ENCODE peak calls at places on chromosomes 6 and 20, in six cellular contexts. H is HepG2, Q is A549, P is stomach, A is ovary, X is transverse colon. T is an unnamed sample.

GRCh38 chr6:144528605-144529425 is 243.7 kb downstream of the UTRN start:
- DNase-seq in H (no peak), Q (no peak), P (no peak), A (no peak), X (no peak), T (no peak)

GRCh38 chr6:18823782-18824386 is 436.7 kb downstream of the RNF144B start:
- DNase-seq in H (peak; percentile 33), Q (peak; percentile 72), P (no peak), A (no peak), X (no peak), T (no peak)

GRCh38 chr20:54188132-54188835 is 14.5 kb upstream of the CYP24A1 start:
- DNase-seq in H (no peak), Q (peak; percentile 21), P (no peak), A (no peak), X (no peak), T (no peak)

GRCh38 chr20:58071500-58071804 is 157.0 kb downstream of the ANKRD60 start:
- DNase-seq in H (no peak), Q (no peak), P (no peak), A (no peak), X (no peak), T (no peak)

GRCh38 chr6:133837801-133838349 is 51.0 kb upstream of the TCF21 start:
- DNase-seq in H (peak; percentile 56), Q (peak; percentile 81), P (peak; percentile 77), A (peak; percentile 57), X (peak; percentile 68), T (peak; percentile 48)

GRCh38 chr6:33809619-33810018 is 5.8 kb upstream of the MLN start:
- DNase-seq in H (no peak), Q (no peak), P (no peak), A (no peak), X (no peak), T (no peak)

GRCh38 chr20:35820715-35821114 is 48.9 kb downstream of the PHF20 start:
- DNase-seq in H (no peak), Q (no peak), P (no peak), A (no peak), X (no peak), T (no peak)

GRCh38 chr20:17661121-17661744 is 20.8 kb downstream of the RRBP1 start:
- DNase-seq in H (peak; percentile 83), Q (no peak), P (no peak), A (no peak), X (peak; percentile 41), T (no peak)

GRCh38 chr6:31814677-31815024 is 432 bp downstream of the HSPA1L start:
- DNase-seq in H (peak; percentile 96), Q (peak; percentile 96), P (peak; percentile 94), A (peak; percentile 93), X (peak; percentile 96), T (peak; percentile 96)

GRCh38 chr20:53408728-53409157 is 184.9 kb downstream of the ZNF217 start:
- DNase-seq in H (no peak), Q (no peak), P (no peak), A (no peak), X (no peak), T (no peak)

GRCh38 chr6:128363424-128363823 is 157.0 kb downstream of the PTPRK start:
- DNase-seq in H (no peak), Q (no peak), P (no peak), A (no peak), X (no peak), T (no peak)

GRCh38 chr6:128363020-128363419 is 157.4 kb downstream of the PTPRK start:
- DNase-seq in H (no peak), Q (no peak), P (no peak), A (no peak), X (no peak), T (no peak)

GRCh38 chr6:128367437-128367836 is 153.0 kb downstream of the PTPRK start:
- DNase-seq in H (no peak), Q (no peak), P (no peak), A (no peak), X (no peak), T (no peak)

GRCh38 chr6:128365520-128366160 is 154.8 kb downstream of the PTPRK start:
- DNase-seq in H (peak; percentile 77), Q (no peak), P (peak; percentile 33), A (no peak), X (peak; percentile 25), T (no peak)

GRCh38 chr6:128364766-128365519 is 155.5 kb downstream of the PTPRK start:
- DNase-seq in H (no peak), Q (no peak), P (no peak), A (no peak), X (no peak), T (no peak)
- H3K27ac ChIP-seq in H (no peak overlapping the region), Q (no peak overlapping the region), P (no peak overlapping the region), A (no peak overlapping the region), X (peak overlapping the region; percentile 18), T (no peak overlapping the region)

GRCh38 chr20:13333793-13334192 is 112.7 kb downstream of the ISM1 start:
- DNase-seq in H (no peak), Q (peak; percentile 35), P (no peak), A (no peak), X (peak; percentile 24), T (no peak)
- TF ChIP-seq EP300 in H (no peak), Q (no peak), P (no peak), A (no peak), X (peak; percentile 57), T (no peak)

GRCh38 chr6:11714798-11715285 is 63.8 kb downstream of the ADTRP start:
- DNase-seq in H (no peak), Q (no peak), P (no peak), A (no peak), X (no peak), T (no peak)

GRCh38 chr6:11714116-11714797 is 64.3 kb downstream of the ADTRP start:
- DNase-seq in H (no peak), Q (no peak), P (no peak), A (no peak), X (no peak), T (no peak)

GRCh38 chr6:11718031-11718430 is 60.6 kb downstream of the ADTRP start:
- DNase-seq in H (no peak), Q (no peak), P (no peak), A (no peak), X (no peak), T (no peak)

GRCh38 chr6:11722224-11722623 is 56.4 kb downstream of the ADTRP start:
- DNase-seq in H (no peak), Q (no peak), P (no peak), A (no peak), X (no peak), T (no peak)

DNA sequence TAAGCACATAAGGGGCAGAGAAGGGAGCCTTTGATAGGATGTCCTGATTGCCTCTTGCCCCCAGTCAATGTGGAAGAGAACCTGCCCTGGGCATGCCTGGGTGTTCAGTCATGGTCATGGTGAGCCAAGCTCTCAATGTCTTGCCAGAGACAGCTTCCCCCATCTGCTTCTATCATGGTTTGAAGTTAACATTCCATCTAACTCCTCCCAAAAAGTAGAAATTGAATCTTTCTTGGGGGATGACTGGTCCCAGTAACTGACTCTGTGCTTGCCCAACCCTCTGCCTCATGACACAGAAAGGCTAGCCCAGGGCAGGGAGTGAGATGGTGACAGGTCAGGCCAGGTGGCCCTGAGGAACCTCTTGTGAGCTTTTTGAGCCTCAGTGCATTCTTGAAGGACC is 60.1 kb downstream of the ADTRP start:
- DNase-seq in H (no peak), Q (no peak), P (no peak), A (no peak), X (no peak), T (no peak)
- H3K27ac ChIP-seq in H (no peak overlapping the region), Q (no peak overlapping the region), P (no peak overlapping the region), A (no peak overlapping the region), X (no peak overlapping the region), T (no peak overlapping the region)

GRCh38 chr20:49675368-49676151 is 38.1 kb downstream of the B4GALT5 start:
- DNase-seq in H (peak; percentile 89), Q (peak; percentile 86), P (no peak), A (no peak), X (peak; percentile 75), T (no peak)
- TF ChIP-seq EP300 in H (no peak), Q (no peak), P (no peak), A (no peak), X (no peak), T (no peak)

GRCh38 chr6:125701354-125701668 is 48.1 kb upstream of the HEY2 start:
- DNase-seq in H (no peak), Q (no peak), P (no peak), A (no peak), X (no peak), T (no peak)
- H3K27ac ChIP-seq in H (no peak overlapping the region), Q (no peak overlapping the region), P (no peak overlapping the region), A (no peak overlapping the region), X (no peak overlapping the region), T (no peak overlapping the region)

GRCh38 chr6:165562421-165563090 is 100.5 kb downstream of the PDE10A start:
- DNase-seq in H (no peak), Q (no peak), P (no peak), A (no peak), X (no peak), T (no peak)
- TF ChIP-seq EP300 in H (no peak), Q (no peak), P (no peak), A (no peak), X (no peak), T (no peak)

GRCh38 chr6:71402101-71402500 is 113.5 kb downstream of the OGFRL1 start:
- DNase-seq in H (no peak), Q (no peak), P (no peak), A (no peak), X (no peak), T (no peak)
- H3K27ac ChIP-seq in H (no peak overlapping the region), Q (peak overlapping the region; percentile 84), P (no peak overlapping the region), A (no peak overlapping the region), X (no peak overlapping the region), T (no peak overlapping the region)

DNA sequence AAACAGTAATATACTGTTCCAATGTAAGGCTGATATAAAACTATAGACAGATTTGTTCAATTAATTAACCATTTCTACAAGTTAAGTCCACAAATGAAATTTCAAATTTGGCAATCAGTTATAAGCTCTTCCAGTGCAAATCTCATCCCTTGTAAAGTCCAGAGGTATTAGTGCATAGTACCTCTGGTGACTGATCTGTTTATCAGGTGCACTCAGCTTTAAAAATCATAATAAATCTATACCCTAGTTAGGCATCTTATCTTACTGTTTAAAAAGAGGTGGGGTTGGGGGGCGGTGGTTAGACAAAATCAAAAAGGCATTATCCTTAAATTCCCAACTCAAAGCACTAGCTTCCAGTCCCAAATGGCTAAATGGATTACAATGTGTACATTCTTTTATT is 2.9 kb downstream of the FBXO30 start:
- DNase-seq in H (no peak), Q (no peak), P (no peak), A (no peak), X (no peak), T (no peak)
- TF ChIP-seq EP300 in H (no peak), Q (no peak), P (no peak), A (no peak), X (no peak), T (no peak)

T was measured in tibial nerve.